ENCODE peak calls at places on chromosomes 3 and 15, in ten cellular contexts. I, R, L, E, M, P, S, O, D and Y are unnamed samples.

GRCh38 chr3:158273646-158274045 is 163.8 kb downstream of the RSRC1 start:
- DNase-seq in I (peak; percentile 19), R (no peak), L (no peak), E (peak; percentile 32), M (no peak), P (no peak), S (no peak), O (no peak), D (no peak), Y (no peak)

GRCh38 chr3:39146611-39147373 is 6.6 kb downstream of the CSRNP1 start:
- DNase-seq in I (peak; percentile 98), R (peak; percentile 67), L (no peak), E (peak; percentile 98), M (peak; percentile 74), P (peak; percentile 76), S (peak; percentile 95), O (peak; percentile 88), D (peak; percentile 82), Y (peak; percentile 93)

GRCh38 chr15:60534051-60534450 is 55.1 kb upstream of the ICE2 start:
- DNase-seq in I (no peak), R (no peak), L (no peak), E (no peak), M (no peak), P (no peak), S (peak; percentile 44), O (no peak), D (no peak), Y (no peak)

GRCh38 chr15:38758001-38758400 is 193.4 kb upstream of the RASGRP1 start:
- DNase-seq in I (peak; percentile 55), R (no peak), L (peak; percentile 46), E (peak; percentile 76), M (no peak), P (no peak), S (no peak), O (no peak), D (no peak), Y (peak; percentile 72)

GRCh38 chr3:170611746-170612145 is 25.9 kb upstream of the SLC7A14 start:
- DNase-seq in I (no peak), R (no peak), L (no peak), E (no peak), M (no peak), P (no peak), S (no peak), O (no peak), D (no peak), Y (no peak)

GRCh38 chr3:42803800-42804112 is 534 bp downstream of the HIGD1A start:
- DNase-seq in I (no peak), R (peak; percentile 59), L (peak; percentile 83), E (no peak), M (no peak), P (no peak), S (peak; percentile 76), O (no peak), D (peak; percentile 28), Y (no peak)

GRCh38 chr3:142152349-142152748 is 3.0 kb upstream of the TFDP2 start:
- DNase-seq in I (no peak), R (peak; percentile 23), L (peak; percentile 38), E (no peak), M (no peak), P (no peak), S (no peak), O (no peak), D (no peak), Y (no peak)

GRCh38 chr3:100525753-100526612 is 33.6 kb downstream of the TMEM45A start:
- DNase-seq in I (peak; percentile 87), R (peak; percentile 22), L (peak; percentile 21), E (peak; percentile 79), M (no peak), P (peak; percentile 47), S (no peak), O (no peak), D (peak; percentile 11), Y (peak; percentile 94)

GRCh38 chr3:98563661-98564281 is 29.6 kb downstream of the CPOX start:
- DNase-seq in I (peak; percentile 83), R (no peak), L (no peak), E (peak; percentile 61), M (no peak), P (no peak), S (no peak), O (peak; percentile 24), D (no peak), Y (peak; percentile 42)

GRCh38 chr3:16864610-16865313 is 20.0 kb upstream of the PLCL2 start:
- DNase-seq in I (peak; percentile 79), R (no peak), L (no peak), E (peak; percentile 49), M (no peak), P (no peak), S (no peak), O (peak; percentile 62), D (no peak), Y (peak; percentile 65)

GRCh38 chr15:67116742-67117141 is 51.3 kb downstream of the SMAD3 start:
- DNase-seq in I (no peak), R (no peak), L (no peak), E (peak; percentile 73), M (no peak), P (no peak), S (no peak), O (no peak), D (no peak), Y (no peak)

GRCh38 chr15:62870216-62870615 is 172.3 kb upstream of the TPM1 start:
- DNase-seq in I (no peak), R (no peak), L (no peak), E (no peak), M (no peak), P (no peak), S (no peak), O (no peak), D (no peak), Y (no peak)

GRCh38 chr3:105730973-105731372 is 137.8 kb downstream of the CBLB start:
- DNase-seq in I (peak; percentile 54), R (no peak), L (no peak), E (no peak), M (no peak), P (no peak), S (no peak), O (no peak), D (no peak), Y (peak; percentile 7)

GRCh38 chr3:81910244-81910852 is 148.9 kb upstream of the GBE1 start:
- DNase-seq in I (peak; percentile 50), R (peak; percentile 23), L (peak; percentile 56), E (peak; percentile 21), M (no peak), P (no peak), S (no peak), O (no peak), D (no peak), Y (peak; percentile 50)

GRCh38 chr3:47265725-47266480 is 16.7 kb downstream of the KIF9 start:
- DNase-seq in I (no peak), R (no peak), L (no peak), E (peak; percentile 18), M (no peak), P (no peak), S (no peak), O (no peak), D (no peak), Y (no peak)

GRCh38 chr3:126911162-126912026 is 71.5 kb upstream of the PLXNA1 start:
- DNase-seq in I (peak; percentile 98), R (peak; percentile 17), L (no peak), E (peak; percentile 90), M (no peak), P (no peak), S (peak; percentile 62), O (no peak), D (no peak), Y (peak; percentile 93)

GRCh38 chr3:102466001-102466400 is 31.2 kb downstream of the ZPLD1 start:
- DNase-seq in I (no peak), R (no peak), L (peak; percentile 19), E (no peak), M (no peak), P (no peak), S (no peak), O (no peak), D (no peak), Y (no peak)

GRCh38 chr3:42254566-42254965 is 11.4 kb downstream of the CCK start:
- DNase-seq in I (no peak), R (no peak), L (no peak), E (no peak), M (no peak), P (no peak), S (no peak), O (no peak), D (no peak), Y (no peak)

GRCh38 chr3:123618768-123619484 is 34.1 kb upstream of the HACD2 start:
- DNase-seq in I (peak; percentile 87), R (peak; percentile 62), L (peak; percentile 19), E (peak; percentile 82), M (peak; percentile 80), P (peak; percentile 72), S (peak; percentile 86), O (peak; percentile 63), D (peak; percentile 49), Y (peak; percentile 86)

GRCh38 chr3:32969656-32970055 is 18.2 kb downstream of the CCR4 start:
- DNase-seq in I (peak; percentile 18), R (no peak), L (no peak), E (peak; percentile 42), M (no peak), P (no peak), S (no peak), O (no peak), D (no peak), Y (no peak)

GRCh38 chr3:193129607-193130006 is 111.4 kb upstream of the PLAAT1 start:
- DNase-seq in I (no peak), R (no peak), L (peak; percentile 11), E (no peak), M (no peak), P (no peak), S (no peak), O (no peak), D (no peak), Y (no peak)
- TF ChIP-seq CTCF in I (no peak), R (no peak), L (no peak), E (no peak), M (no peak), P (no peak), S (no peak), O (peak; percentile 37), D (no peak), Y (no peak)

GRCh38 chr15:95369202-95369601 is 961.3 kb upstream of the NR2F2 start:
- DNase-seq in I (no peak), R (no peak), L (no peak), E (no peak), M (no peak), P (no peak), S (no peak), O (no peak), D (no peak), Y (no peak)
- H3K4me3 ChIP-seq in I (no peak overlapping the region), R (no peak overlapping the region), L (no peak overlapping the region), E (no peak overlapping the region), M (no peak overlapping the region), P (no peak overlapping the region), S (no peak overlapping the region), O (no peak overlapping the region), D (no peak overlapping the region), Y (no peak overlapping the region)

GRCh38 chr3:45191924-45192417 is 34.1 kb downstream of the TMEM158 start:
- DNase-seq in I (no peak), R (no peak), L (no peak), E (no peak), M (no peak), P (no peak), S (no peak), O (peak; percentile 54), D (no peak), Y (no peak)
- TF ChIP-seq CTCF in I (no peak), R (no peak), L (no peak), E (no peak), M (no peak), P (no peak), S (no peak), O (no peak), D (no peak), Y (no peak)

GRCh38 chr15:100349321-100349695 is 7.5 kb upstream of the ADAMTS17 start:
- DNase-seq in I (no peak), R (no peak), L (peak; percentile 21), E (no peak), M (no peak), P (no peak), S (no peak), O (no peak), D (no peak), Y (no peak)
- H3K4me3 ChIP-seq in I (peak overlapping the region; percentile 73), R (no peak overlapping the region), L (no peak overlapping the region), E (no peak overlapping the region), M (peak overlapping the region; percentile 79), P (no peak overlapping the region), S (no peak overlapping the region), O (peak overlapping the region; percentile 67), D (peak overlapping the region; percentile 77), Y (peak overlapping the region; percentile 74)